ENCODE peak calls at places on chromosomes 16 and 17, in four cellular contexts. One of them, this sample, is unnamed.

GRCh38 chr16:54280751-54281150 is 5.8 kb downstream of the IRX3 start:
- DNase-seq in left cardiac atrium: no peak
- DNase-seq in stomach: no peak
- DNase-seq in aorta: no peak
- DNase-seq in this sample: no peak

GRCh38 chr17:73506470-73507435 is 137.5 kb downstream of the SDK2 start:
- DNase-seq in left cardiac atrium: no peak
- DNase-seq in stomach: no peak
- DNase-seq in aorta: no peak
- DNase-seq in this sample: no peak

GRCh38 chr16:53207810-53208752 is 153.3 kb downstream of the CHD9 start:
- DNase-seq in left cardiac atrium: peak
- DNase-seq in stomach: peak
- DNase-seq in aorta: no peak
- DNase-seq in this sample: peak

GRCh38 chr17:50260501-50260911 is 13.8 kb upstream of the TMEM92 start:
- DNase-seq in left cardiac atrium: no peak
- DNase-seq in stomach: no peak
- DNase-seq in aorta: no peak
- DNase-seq in this sample: no peak

GRCh38 chr16:88730632-88731607 is 24.6 kb downstream of the CTU2 start:
- DNase-seq in left cardiac atrium: no peak
- DNase-seq in stomach: no peak
- DNase-seq in aorta: no peak
- DNase-seq in this sample: no peak

GRCh38 chr17:34254146-34254545 is 939 bp upstream of the CCL2 start:
- DNase-seq in left cardiac atrium: no peak
- DNase-seq in stomach: no peak
- DNase-seq in aorta: no peak
- DNase-seq in this sample: no peak

GRCh38 chr17:54898576-54898975 is 2.1 kb upstream of the TOM1L1 start:
- DNase-seq in left cardiac atrium: no peak
- DNase-seq in stomach: no peak
- DNase-seq in aorta: no peak
- DNase-seq in this sample: no peak

GRCh38 chr17:48441862-48442261 is 11.8 kb upstream of the SKAP1 start:
- DNase-seq in left cardiac atrium: no peak
- DNase-seq in stomach: no peak
- DNase-seq in aorta: no peak
- DNase-seq in this sample: no peak

GRCh38 chr16:53821957-53822625 is 118.1 kb downstream of the FTO start:
- DNase-seq in left cardiac atrium: no peak
- DNase-seq in stomach: no peak
- DNase-seq in aorta: no peak
- DNase-seq in this sample: no peak

GRCh38 chr16:84868829-84869457 is 49.2 kb downstream of the CRISPLD2 start:
- DNase-seq in left cardiac atrium: no peak
- DNase-seq in stomach: no peak
- DNase-seq in aorta: no peak
- DNase-seq in this sample: no peak

GRCh38 chr16:25730396-25730795 is 38.6 kb downstream of the HS3ST4 start:
- DNase-seq in left cardiac atrium: no peak
- DNase-seq in stomach: no peak
- DNase-seq in aorta: no peak
- DNase-seq in this sample: no peak

GRCh38 chr16:19861811-19862327 is 22.8 kb downstream of the GPRC5B start:
- DNase-seq in left cardiac atrium: no peak
- DNase-seq in stomach: no peak
- DNase-seq in aorta: no peak
- DNase-seq in this sample: no peak

GRCh38 chr16:21598676-21599157 is 660 bp upstream of the METTL9 start:
- DNase-seq in left cardiac atrium: no peak
- DNase-seq in stomach: no peak
- DNase-seq in aorta: peak
- DNase-seq in this sample: no peak

GRCh38 chr17:47703191-47703591 is 9.2 kb downstream of the TBKBP1 start:
- DNase-seq in left cardiac atrium: no peak
- DNase-seq in stomach: no peak
- DNase-seq in aorta: peak
- DNase-seq in this sample: no peak

GRCh38 chr17:78241277-78242023 is 10.0 kb downstream of the TMEM235 start:
- DNase-seq in left cardiac atrium: no peak
- DNase-seq in stomach: no peak
- DNase-seq in aorta: no peak
- DNase-seq in this sample: no peak

GRCh38 chr16:74984194-74984669 is 691 bp downstream of the WDR59 start:
- DNase-seq in left cardiac atrium: no peak
- DNase-seq in stomach: no peak
- DNase-seq in aorta: no peak
- DNase-seq in this sample: no peak

GRCh38 chr17:78412403-78412802 is 34.0 kb downstream of the PGS1 start:
- DNase-seq in left cardiac atrium: no peak
- DNase-seq in stomach: no peak
- DNase-seq in aorta: no peak
- DNase-seq in this sample: no peak

GRCh38 chr17:77419547-77420475 is 279.0 kb downstream of the SEC14L1 start:
- DNase-seq in left cardiac atrium: no peak
- DNase-seq in stomach: no peak
- DNase-seq in aorta: no peak
- DNase-seq in this sample: no peak

GRCh38 chr17:3295632-3296031 is 2.5 kb downstream of the OR3A1 start:
- DNase-seq in left cardiac atrium: no peak
- DNase-seq in stomach: no peak
- DNase-seq in aorta: no peak
- DNase-seq in this sample: no peak

GRCh38 chr16:11076259-11077018 is 132.1 kb downstream of the CLEC16A start:
- DNase-seq in left cardiac atrium: no peak
- DNase-seq in stomach: no peak
- DNase-seq in aorta: no peak
- DNase-seq in this sample: no peak

GRCh38 chr17:35160354-35161201 is 13.0 kb downstream of the UNC45B start:
- DNase-seq in left cardiac atrium: no peak
- DNase-seq in stomach: no peak
- DNase-seq in aorta: no peak
- DNase-seq in this sample: no peak

GRCh38 chr17:78249074-78249835 is 17.8 kb downstream of the TMEM235 start:
- DNase-seq in left cardiac atrium: no peak
- DNase-seq in stomach: no peak
- DNase-seq in aorta: no peak
- DNase-seq in this sample: no peak

GRCh38 chr17:36183001-36183810 is 6.8 kb upstream of the TBC1D3B start:
- DNase-seq in left cardiac atrium: peak
- DNase-seq in stomach: peak
- DNase-seq in aorta: peak
- DNase-seq in this sample: no peak

GRCh38 chr16:1033128-1033679 is 39.3 kb upstream of the SSTR5 start:
- DNase-seq in left cardiac atrium: no peak
- DNase-seq in stomach: no peak
- DNase-seq in aorta: no peak
- DNase-seq in this sample: no peak

GRCh38 chr16:8675183-8676159 is 1.1 kb downstream of the ABAT start:
- DNase-seq in left cardiac atrium: no peak
- DNase-seq in stomach: no peak
- DNase-seq in aorta: no peak
- DNase-seq in this sample: no peak

GRCh38 chr17:69452664-69453260 is 38.3 kb downstream of the MAP2K6 start:
- DNase-seq in left cardiac atrium: no peak
- DNase-seq in stomach: no peak
- DNase-seq in aorta: no peak
- DNase-seq in this sample: no peak

GRCh38 chr17:74190154-74190553 is 13.3 kb upstream of the RPL38 start:
- DNase-seq in left cardiac atrium: no peak
- DNase-seq in stomach: no peak
- DNase-seq in aorta: no peak
- DNase-seq in this sample: no peak

GRCh38 chr17:34616148-34616547 is 36.8 kb downstream of the TMEM132E start:
- DNase-seq in left cardiac atrium: no peak
- DNase-seq in stomach: no peak
- DNase-seq in aorta: no peak
- DNase-seq in this sample: no peak